ENCODE peak calls at places on chromosomes 4 and X, in seven cellular contexts. H, J, Z, I, V, A and Q are unnamed samples.

GRCh38 chr4:8471211-8471875 is 30.8 kb downstream of the TRMT44 start:
- DNase-seq in V (no peak), J (no peak), Z (no peak), I (no peak), H (no peak), A (no peak), Q (no peak)

GRCh38 chrX:97096385-97096784 is 212.7 kb downstream of the RPA4 start:
- DNase-seq in I (no peak), V (no peak), H (no peak), J (no peak), Z (no peak), A (no peak), Q (no peak)

GRCh38 chrX:29318051-29318450 is 730.8 kb downstream of the IL1RAPL1 start:
- DNase-seq in A (no peak), Z (no peak), I (no peak), H (no peak), J (no peak), V (no peak), Q (no peak)

GRCh38 chr4:153112071-153112460 is 92.2 kb upstream of the TRIM2 start:
- DNase-seq in J (no peak), Z (peak; percentile 59), A (no peak), H (no peak), V (no peak), I (no peak), Q (peak; percentile 15)

GRCh38 chr4:113349400-113349799 is 299.9 kb downstream of the ANK2 start:
- DNase-seq in A (no peak), Z (no peak), V (no peak), H (no peak), J (no peak), I (no peak), Q (no peak)

GRCh38 chr4:15001248-15001824 is 945 bp upstream of the CPEB2 start:
- DNase-seq in V (no peak), H (peak; percentile 69), I (peak; percentile 92), A (peak; percentile 92), J (no peak), Z (peak; percentile 70), Q (peak; percentile 70)

GRCh38 chr4:55543858-55544257 is 2.9 kb downstream of the CLOCK start:
- DNase-seq in J (no peak), A (no peak), Z (no peak), V (peak; percentile 13), H (no peak), I (no peak), Q (no peak)

GRCh38 chr4:6591305-6591704 is 16.3 kb downstream of the MAN2B2 start:
- DNase-seq in H (no peak), A (no peak), V (no peak), I (no peak), Z (no peak), J (no peak), Q (no peak)

GRCh38 chr4:35963969-35964515 is 280.3 kb downstream of the ARAP2 start:
- DNase-seq in I (no peak), V (no peak), J (no peak), H (no peak), Z (no peak), A (no peak), Q (no peak)

GRCh38 chr4:156799121-156799589 is 172.4 kb downstream of the PDGFC start:
- DNase-seq in H (no peak), Z (no peak), A (no peak), I (no peak), V (no peak), J (no peak), Q (no peak)

GRCh38 chr4:3369781-3370660 is 71.7 kb upstream of the HGFAC start:
- DNase-seq in I (peak; percentile 77), H (peak; percentile 89), Z (no peak), A (no peak), V (no peak), J (no peak), Q (no peak)

GRCh38 chrX:20620301-20620700 is 353.6 kb upstream of the RPS6KA3 start:
- DNase-seq in V (peak; percentile 13), Z (no peak), H (no peak), J (no peak), I (no peak), A (no peak), Q (no peak)

GRCh38 chr4:184267673-184268573 is 50.2 kb upstream of the ENPP6 start:
- DNase-seq in H (no peak), A (peak; percentile 91), J (peak; percentile 59), V (peak; percentile 6), Z (no peak), I (no peak), Q (peak; percentile 77)

GRCh38 chrX:42846741-42847140 is 68.8 kb upstream of the PPP1R2C start:
- DNase-seq in A (no peak), H (no peak), J (no peak), I (no peak), V (no peak), Z (no peak), Q (no peak)

GRCh38 chrX:155406429-155406828 is 24.5 kb downstream of the F8A2 start:
- DNase-seq in H (no peak), V (no peak), A (no peak), J (no peak), Z (no peak), I (no peak), Q (no peak)

GRCh38 chr4:95549246-95550138 is 719 bp upstream of the UNC5C start:
- DNase-seq in H (peak; percentile 60), J (no peak), Z (no peak), A (peak; percentile 82), I (peak; percentile 62), V (no peak), Q (peak; percentile 25)

GRCh38 chr4:77878176-77878575 is 15.5 kb downstream of the MRPL1 start:
- DNase-seq in H (no peak), V (no peak), I (no peak), A (no peak), J (no peak), Z (no peak), Q (no peak)

GRCh38 chr4:72568959-72569718 is at the start of gene ADAMTS3:
- DNase-seq in A (peak; percentile 80), I (peak; percentile 81), V (no peak), H (peak; percentile 92), J (no peak), Z (peak; percentile 53), Q (peak; percentile 40)

GRCh38 chr4:95580226-95580625 is 31.5 kb upstream of the UNC5C start:
- DNase-seq in I (no peak), A (no peak), Z (no peak), V (no peak), H (peak; percentile 21), J (no peak), Q (no peak)

GRCh38 chr4:14333616-14334015 is 668.7 kb upstream of the CPEB2 start:
- DNase-seq in H (no peak), I (no peak), Z (no peak), A (no peak), V (no peak), J (no peak), Q (no peak)

GRCh38 chr4:104491826-104492771 is 2.6 kb downstream of the CXXC4 start:
- DNase-seq in A (no peak), V (no peak), J (no peak), Z (no peak), I (no peak), H (peak; percentile 74), Q (peak; percentile 9)

GRCh38 chr4:6565691-6566431 is 9.1 kb upstream of the MAN2B2 start:
- DNase-seq in Z (no peak), I (no peak), H (no peak), J (no peak), A (no peak), V (no peak), Q (no peak)

GRCh38 chr4:76589872-76590846 is 155.1 kb downstream of the SHROOM3 start:
- DNase-seq in Z (peak; percentile 63), J (no peak), H (peak; percentile 98), V (peak; percentile 39), A (no peak), I (no peak), Q (peak; percentile 51)

GRCh38 chr4:114108869-114109268 is 129.4 kb upstream of the ARSJ start:
- DNase-seq in Z (no peak), A (no peak), I (no peak), V (peak; percentile 22), H (peak; percentile 6), J (no peak), Q (no peak)

GRCh38 chr4:7460591-7460990 is 25.9 kb upstream of the PSAPL1 start:
- DNase-seq in A (no peak), Z (no peak), I (no peak), H (no peak), J (no peak), V (no peak), Q (no peak)

GRCh38 chr4:157514711-157515110 is 294.2 kb downstream of the GRIA2 start:
- DNase-seq in A (no peak), J (no peak), Z (no peak), H (peak; percentile 72), I (no peak), V (no peak), Q (no peak)

GRCh38 chr4:42570221-42570620 is 86.7 kb downstream of the ATP8A1 start:
- DNase-seq in J (no peak), I (peak; percentile 73), A (no peak), Z (peak; percentile 63), H (peak; percentile 4), V (no peak), Q (peak; percentile 19)

DNA sequence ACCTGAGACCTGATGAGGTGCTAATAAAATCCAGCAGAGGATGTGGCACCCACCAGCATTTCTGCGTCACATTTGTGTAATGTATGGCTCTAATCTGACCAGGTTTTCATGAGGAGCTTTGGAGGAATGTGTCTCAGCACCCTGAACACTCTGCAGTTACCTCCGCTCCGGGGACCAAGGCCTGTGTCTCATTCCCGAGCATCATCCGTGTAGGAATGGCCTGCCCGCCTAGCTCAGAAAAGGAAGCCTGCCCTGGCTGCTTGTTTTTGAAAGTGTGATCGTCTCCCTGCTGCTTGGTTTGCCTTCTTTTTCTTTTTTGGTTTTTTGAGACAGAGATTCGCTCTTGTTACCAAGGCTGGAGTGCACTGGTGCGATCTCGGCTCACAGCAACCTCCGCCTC is 73.3 kb downstream of the CRLF2 start:
- DNase-seq in H (no peak), J (no peak), A (peak; percentile 42), V (no peak), Z (peak; percentile 46), I (peak; percentile 9), Q (no peak)
- H3K4me1 ChIP-seq in H (no peaks in the 10 kb centered on the region), J (no peaks in the 10 kb centered on the region), A (no peaks in the 10 kb centered on the region), V (no peaks in the 10 kb centered on the region), Z (no peaks in the 10 kb centered on the region), I (no peaks in the 10 kb centered on the region), Q (no peaks in the 10 kb centered on the region)

GRCh38 chrX:54044126-54044876 is at the start of gene PHF8:
- DNase-seq in H (peak; percentile 92), I (peak; percentile 97), V (peak; percentile 88), Z (peak; percentile 94), A (peak; percentile 98), J (peak; percentile 51), Q (peak; percentile 96)
- TF ChIP-seq POLR2AphosphoS5 in H (no peak), I (peak; percentile 58), V (peak; percentile 76), Z (peak; percentile 57), A (peak; percentile 94), J (peak; percentile 70), Q (peak; percentile 37)

GRCh38 chr4:108311313-108311712 is 142.6 kb upstream of the LEF1 start:
- DNase-seq in V (no peak), A (no peak), Z (no peak), I (no peak), H (no peak), J (no peak), Q (no peak)
- H3K4me1 ChIP-seq in V (no peaks in the 10 kb centered on the region), A (no peaks in the 10 kb centered on the region), Z (no peaks in the 10 kb centered on the region), I (no peaks in the 10 kb centered on the region), H (no peaks in the 10 kb centered on the region), J (no peaks in the 10 kb centered on the region), Q (no peaks in the 10 kb centered on the region)

DNA sequence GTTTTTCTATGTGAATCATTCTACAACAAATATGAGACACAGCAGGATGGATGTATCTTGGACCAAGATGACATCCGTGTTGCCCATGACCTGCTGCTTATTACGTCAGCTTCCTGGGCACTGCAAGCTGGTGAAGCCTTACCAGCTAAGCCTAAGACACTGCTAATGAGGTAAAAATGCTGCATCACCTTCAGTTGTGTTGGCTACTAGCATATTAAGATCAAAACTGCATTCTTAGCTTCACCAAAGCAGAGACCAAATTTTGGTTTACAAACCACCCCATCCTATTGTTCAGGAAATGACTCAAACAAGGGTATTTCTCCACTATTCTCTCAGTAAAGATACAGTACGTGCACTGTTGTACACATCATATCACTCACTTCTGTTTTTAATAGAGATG is 50.3 kb downstream of the MAML3 start:
- DNase-seq in A (no peak), J (no peak), Z (no peak), I (no peak), V (no peak), H (no peak), Q (no peak)
- TF ChIP-seq POLR2AphosphoS5 in A (peak; percentile 17), J (no peak), Z (no peak), I (no peak), V (no peak), H (no peak), Q (no peak)